ENCODE peak calls at places on chromosomes 11 and 22, in six cellular contexts. One of them, this sample, is unnamed.
A peak's percentile ranks its signal among the peaks of the same experiment; 100 is the strongest.

GRCh38 chr11:116782728-116783127 is 5.1 kb downstream of the ZPR1 start:
- DNase-seq in stimulated activated CD4-positive, alpha-beta T cell treated with anti-CD3 and anti-CD28 coated beads, Interleukin-2, amount 100 ng/mL, for 4 hours: no peak
- DNase-seq in kidney: no peak
- DNase-seq in AG09309: peak; percentile 38
- DNase-seq in activated CD8-positive, alpha-beta memory T cell treated with anti-CD3 and anti-CD28 coated beads, Interleukin-2, amount 50 U/mL, for 4 hours: no peak
- DNase-seq in mesendoderm: no peak
- DNase-seq in this sample: no peak

GRCh38 chr11:78416285-78417174 is 1.1 kb downstream of the GAB2 start:
- DNase-seq in stimulated activated CD4-positive, alpha-beta T cell treated with anti-CD3 and anti-CD28 coated beads, Interleukin-2, amount 100 ng/mL, for 4 hours: peak; percentile 71
- DNase-seq in kidney: peak; percentile 95
- DNase-seq in AG09309: no peak
- DNase-seq in activated CD8-positive, alpha-beta memory T cell treated with anti-CD3 and anti-CD28 coated beads, Interleukin-2, amount 50 U/mL, for 4 hours: peak; percentile 77
- DNase-seq in mesendoderm: peak; percentile 89
- DNase-seq in this sample: peak; percentile 88

GRCh38 chr11:118106789-118107335 is 20.1 kb upstream of the SMIM35 start:
- DNase-seq in stimulated activated CD4-positive, alpha-beta T cell treated with anti-CD3 and anti-CD28 coated beads, Interleukin-2, amount 100 ng/mL, for 4 hours: no peak
- DNase-seq in kidney: no peak
- DNase-seq in AG09309: no peak
- DNase-seq in activated CD8-positive, alpha-beta memory T cell treated with anti-CD3 and anti-CD28 coated beads, Interleukin-2, amount 50 U/mL, for 4 hours: no peak
- DNase-seq in mesendoderm: peak; percentile 46
- DNase-seq in this sample: no peak

GRCh38 chr22:31144223-31144622 is 3.9 kb upstream of the PLA2G3 start:
- DNase-seq in stimulated activated CD4-positive, alpha-beta T cell treated with anti-CD3 and anti-CD28 coated beads, Interleukin-2, amount 100 ng/mL, for 4 hours: no peak
- DNase-seq in kidney: no peak
- DNase-seq in AG09309: no peak
- DNase-seq in activated CD8-positive, alpha-beta memory T cell treated with anti-CD3 and anti-CD28 coated beads, Interleukin-2, amount 50 U/mL, for 4 hours: no peak
- DNase-seq in mesendoderm: no peak
- DNase-seq in this sample: no peak

GRCh38 chr11:124865902-124866851 is 945 bp downstream of the ROBO3 start:
- DNase-seq in stimulated activated CD4-positive, alpha-beta T cell treated with anti-CD3 and anti-CD28 coated beads, Interleukin-2, amount 100 ng/mL, for 4 hours: peak; percentile 28
- DNase-seq in kidney: peak; percentile 75
- DNase-seq in AG09309: no peak
- DNase-seq in activated CD8-positive, alpha-beta memory T cell treated with anti-CD3 and anti-CD28 coated beads, Interleukin-2, amount 50 U/mL, for 4 hours: peak; percentile 56
- DNase-seq in mesendoderm: peak; percentile 40
- DNase-seq in this sample: no peak

GRCh38 chr11:65258988-65259387 is 2.8 kb upstream of the POLA2 start:
- DNase-seq in stimulated activated CD4-positive, alpha-beta T cell treated with anti-CD3 and anti-CD28 coated beads, Interleukin-2, amount 100 ng/mL, for 4 hours: no peak
- DNase-seq in kidney: no peak
- DNase-seq in AG09309: no peak
- DNase-seq in activated CD8-positive, alpha-beta memory T cell treated with anti-CD3 and anti-CD28 coated beads, Interleukin-2, amount 50 U/mL, for 4 hours: no peak
- DNase-seq in mesendoderm: no peak
- DNase-seq in this sample: no peak

GRCh38 chr11:79311461-79311860 is 129.4 kb downstream of the TENM4 start:
- DNase-seq in stimulated activated CD4-positive, alpha-beta T cell treated with anti-CD3 and anti-CD28 coated beads, Interleukin-2, amount 100 ng/mL, for 4 hours: no peak
- DNase-seq in kidney: no peak
- DNase-seq in AG09309: no peak
- DNase-seq in activated CD8-positive, alpha-beta memory T cell treated with anti-CD3 and anti-CD28 coated beads, Interleukin-2, amount 50 U/mL, for 4 hours: no peak
- DNase-seq in mesendoderm: no peak
- DNase-seq in this sample: no peak

GRCh38 chr11:19327280-19327679 is 86.5 kb upstream of the E2F8 start:
- DNase-seq in stimulated activated CD4-positive, alpha-beta T cell treated with anti-CD3 and anti-CD28 coated beads, Interleukin-2, amount 100 ng/mL, for 4 hours: no peak
- DNase-seq in kidney: no peak
- DNase-seq in AG09309: no peak
- DNase-seq in activated CD8-positive, alpha-beta memory T cell treated with anti-CD3 and anti-CD28 coated beads, Interleukin-2, amount 50 U/mL, for 4 hours: no peak
- DNase-seq in mesendoderm: no peak
- DNase-seq in this sample: no peak

GRCh38 chr22:21714784-21715183 is 20.8 kb downstream of the YPEL1 start:
- DNase-seq in stimulated activated CD4-positive, alpha-beta T cell treated with anti-CD3 and anti-CD28 coated beads, Interleukin-2, amount 100 ng/mL, for 4 hours: no peak
- DNase-seq in kidney: no peak
- DNase-seq in AG09309: no peak
- DNase-seq in activated CD8-positive, alpha-beta memory T cell treated with anti-CD3 and anti-CD28 coated beads, Interleukin-2, amount 50 U/mL, for 4 hours: no peak
- DNase-seq in mesendoderm: no peak
- DNase-seq in this sample: no peak

GRCh38 chr11:127274328-127274676 is 273.7 kb upstream of the KIRREL3 start:
- DNase-seq in stimulated activated CD4-positive, alpha-beta T cell treated with anti-CD3 and anti-CD28 coated beads, Interleukin-2, amount 100 ng/mL, for 4 hours: no peak
- DNase-seq in kidney: no peak
- DNase-seq in AG09309: no peak
- DNase-seq in activated CD8-positive, alpha-beta memory T cell treated with anti-CD3 and anti-CD28 coated beads, Interleukin-2, amount 50 U/mL, for 4 hours: no peak
- DNase-seq in mesendoderm: no peak
- DNase-seq in this sample: no peak

GRCh38 chr11:85346484-85346883 is 280.7 kb downstream of the DLG2 start:
- DNase-seq in stimulated activated CD4-positive, alpha-beta T cell treated with anti-CD3 and anti-CD28 coated beads, Interleukin-2, amount 100 ng/mL, for 4 hours: no peak
- DNase-seq in kidney: no peak
- DNase-seq in AG09309: no peak
- DNase-seq in activated CD8-positive, alpha-beta memory T cell treated with anti-CD3 and anti-CD28 coated beads, Interleukin-2, amount 50 U/mL, for 4 hours: no peak
- DNase-seq in mesendoderm: no peak
- DNase-seq in this sample: no peak

GRCh38 chr11:73290536-73290935 is 17.5 kb upstream of the ARHGEF17 start:
- DNase-seq in stimulated activated CD4-positive, alpha-beta T cell treated with anti-CD3 and anti-CD28 coated beads, Interleukin-2, amount 100 ng/mL, for 4 hours: no peak
- DNase-seq in kidney: peak; percentile 60
- DNase-seq in AG09309: no peak
- DNase-seq in activated CD8-positive, alpha-beta memory T cell treated with anti-CD3 and anti-CD28 coated beads, Interleukin-2, amount 50 U/mL, for 4 hours: no peak
- DNase-seq in mesendoderm: no peak
- DNase-seq in this sample: no peak

GRCh38 chr11:1072116-1072820 is 2.4 kb upstream of the MUC2 start:
- DNase-seq in stimulated activated CD4-positive, alpha-beta T cell treated with anti-CD3 and anti-CD28 coated beads, Interleukin-2, amount 100 ng/mL, for 4 hours: no peak
- DNase-seq in kidney: peak; percentile 69
- DNase-seq in AG09309: no peak
- DNase-seq in activated CD8-positive, alpha-beta memory T cell treated with anti-CD3 and anti-CD28 coated beads, Interleukin-2, amount 50 U/mL, for 4 hours: peak; percentile 11
- DNase-seq in mesendoderm: peak; percentile 50
- DNase-seq in this sample: no peak

GRCh38 chr11:73401217-73401923 is 25.2 kb downstream of the RELT start:
- DNase-seq in stimulated activated CD4-positive, alpha-beta T cell treated with anti-CD3 and anti-CD28 coated beads, Interleukin-2, amount 100 ng/mL, for 4 hours: no peak
- DNase-seq in kidney: no peak
- DNase-seq in AG09309: no peak
- DNase-seq in activated CD8-positive, alpha-beta memory T cell treated with anti-CD3 and anti-CD28 coated beads, Interleukin-2, amount 50 U/mL, for 4 hours: no peak
- DNase-seq in mesendoderm: peak; percentile 37
- DNase-seq in this sample: no peak

GRCh38 chr11:31060880-31061279 is 308.7 kb downstream of the DCDC1 start:
- DNase-seq in stimulated activated CD4-positive, alpha-beta T cell treated with anti-CD3 and anti-CD28 coated beads, Interleukin-2, amount 100 ng/mL, for 4 hours: no peak
- DNase-seq in kidney: no peak
- DNase-seq in AG09309: no peak
- DNase-seq in activated CD8-positive, alpha-beta memory T cell treated with anti-CD3 and anti-CD28 coated beads, Interleukin-2, amount 50 U/mL, for 4 hours: no peak
- DNase-seq in mesendoderm: no peak
- DNase-seq in this sample: no peak

GRCh38 chr22:45246060-45246985 is 5.6 kb upstream of the KIAA0930 start:
- DNase-seq in stimulated activated CD4-positive, alpha-beta T cell treated with anti-CD3 and anti-CD28 coated beads, Interleukin-2, amount 100 ng/mL, for 4 hours: no peak
- DNase-seq in kidney: peak; percentile 78
- DNase-seq in AG09309: peak; percentile 94
- DNase-seq in activated CD8-positive, alpha-beta memory T cell treated with anti-CD3 and anti-CD28 coated beads, Interleukin-2, amount 50 U/mL, for 4 hours: no peak
- DNase-seq in mesendoderm: peak; percentile 91
- DNase-seq in this sample: peak; percentile 67

GRCh38 chr11:88297320-88298263 is 39.9 kb downstream of the CTSC start:
- DNase-seq in stimulated activated CD4-positive, alpha-beta T cell treated with anti-CD3 and anti-CD28 coated beads, Interleukin-2, amount 100 ng/mL, for 4 hours: no peak
- DNase-seq in kidney: no peak
- DNase-seq in AG09309: no peak
- DNase-seq in activated CD8-positive, alpha-beta memory T cell treated with anti-CD3 and anti-CD28 coated beads, Interleukin-2, amount 50 U/mL, for 4 hours: no peak
- DNase-seq in mesendoderm: peak; percentile 83
- DNase-seq in this sample: no peak

GRCh38 chr11:74035264-74035663 is 26.4 kb upstream of the UCP3 start:
- DNase-seq in stimulated activated CD4-positive, alpha-beta T cell treated with anti-CD3 and anti-CD28 coated beads, Interleukin-2, amount 100 ng/mL, for 4 hours: no peak
- DNase-seq in kidney: no peak
- DNase-seq in AG09309: no peak
- DNase-seq in activated CD8-positive, alpha-beta memory T cell treated with anti-CD3 and anti-CD28 coated beads, Interleukin-2, amount 50 U/mL, for 4 hours: no peak
- DNase-seq in mesendoderm: no peak
- DNase-seq in this sample: no peak

GRCh38 chr11:47469411-47470179 is 20.7 kb upstream of the RAPSN start:
- DNase-seq in stimulated activated CD4-positive, alpha-beta T cell treated with anti-CD3 and anti-CD28 coated beads, Interleukin-2, amount 100 ng/mL, for 4 hours: no peak
- DNase-seq in kidney: peak; percentile 24
- DNase-seq in AG09309: no peak
- DNase-seq in activated CD8-positive, alpha-beta memory T cell treated with anti-CD3 and anti-CD28 coated beads, Interleukin-2, amount 50 U/mL, for 4 hours: no peak
- DNase-seq in mesendoderm: peak; percentile 72
- DNase-seq in this sample: no peak

GRCh38 chr11:62794201-62794775 is 2.5 kb upstream of the TMEM223 start:
- DNase-seq in stimulated activated CD4-positive, alpha-beta T cell treated with anti-CD3 and anti-CD28 coated beads, Interleukin-2, amount 100 ng/mL, for 4 hours: no peak
- DNase-seq in kidney: peak; percentile 25
- DNase-seq in AG09309: no peak
- DNase-seq in activated CD8-positive, alpha-beta memory T cell treated with anti-CD3 and anti-CD28 coated beads, Interleukin-2, amount 50 U/mL, for 4 hours: no peak
- DNase-seq in mesendoderm: no peak
- DNase-seq in this sample: no peak

GRCh38 chr22:48302657-48303359 is 1524.9 kb downstream of the BRD1 start:
- DNase-seq in stimulated activated CD4-positive, alpha-beta T cell treated with anti-CD3 and anti-CD28 coated beads, Interleukin-2, amount 100 ng/mL, for 4 hours: no peak
- DNase-seq in kidney: no peak
- DNase-seq in AG09309: no peak
- DNase-seq in activated CD8-positive, alpha-beta memory T cell treated with anti-CD3 and anti-CD28 coated beads, Interleukin-2, amount 50 U/mL, for 4 hours: no peak
- DNase-seq in mesendoderm: no peak
- DNase-seq in this sample: no peak

GRCh38 chr11:73249858-73250773 is 22.0 kb upstream of the P2RY6 start:
- DNase-seq in stimulated activated CD4-positive, alpha-beta T cell treated with anti-CD3 and anti-CD28 coated beads, Interleukin-2, amount 100 ng/mL, for 4 hours: no peak
- DNase-seq in kidney: no peak
- DNase-seq in AG09309: no peak
- DNase-seq in activated CD8-positive, alpha-beta memory T cell treated with anti-CD3 and anti-CD28 coated beads, Interleukin-2, amount 50 U/mL, for 4 hours: no peak
- DNase-seq in mesendoderm: no peak
- DNase-seq in this sample: no peak

GRCh38 chr22:41308544-41308947 is 7.2 kb downstream of the ZC3H7B start:
- DNase-seq in stimulated activated CD4-positive, alpha-beta T cell treated with anti-CD3 and anti-CD28 coated beads, Interleukin-2, amount 100 ng/mL, for 4 hours: no peak
- DNase-seq in kidney: no peak
- DNase-seq in AG09309: no peak
- DNase-seq in activated CD8-positive, alpha-beta memory T cell treated with anti-CD3 and anti-CD28 coated beads, Interleukin-2, amount 50 U/mL, for 4 hours: no peak
- DNase-seq in mesendoderm: no peak
- DNase-seq in this sample: no peak

GRCh38 chr11:115170133-115170815 is 333.9 kb downstream of the CADM1 start:
- DNase-seq in stimulated activated CD4-positive, alpha-beta T cell treated with anti-CD3 and anti-CD28 coated beads, Interleukin-2, amount 100 ng/mL, for 4 hours: no peak
- DNase-seq in kidney: no peak
- DNase-seq in AG09309: no peak
- DNase-seq in activated CD8-positive, alpha-beta memory T cell treated with anti-CD3 and anti-CD28 coated beads, Interleukin-2, amount 50 U/mL, for 4 hours: no peak
- DNase-seq in mesendoderm: peak; percentile 31
- DNase-seq in this sample: no peak

GRCh38 chr11:61152816-61153592 is 8.2 kb downstream of the VPS37C start:
- DNase-seq in stimulated activated CD4-positive, alpha-beta T cell treated with anti-CD3 and anti-CD28 coated beads, Interleukin-2, amount 100 ng/mL, for 4 hours: no peak
- DNase-seq in kidney: no peak
- DNase-seq in AG09309: peak; percentile 52
- DNase-seq in activated CD8-positive, alpha-beta memory T cell treated with anti-CD3 and anti-CD28 coated beads, Interleukin-2, amount 50 U/mL, for 4 hours: no peak
- DNase-seq in mesendoderm: no peak
- DNase-seq in this sample: no peak

GRCh38 chr11:103959279-103959930 is 77.0 kb upstream of the DDI1 start:
- DNase-seq in stimulated activated CD4-positive, alpha-beta T cell treated with anti-CD3 and anti-CD28 coated beads, Interleukin-2, amount 100 ng/mL, for 4 hours: no peak
- DNase-seq in kidney: no peak
- DNase-seq in AG09309: peak; percentile 35
- DNase-seq in activated CD8-positive, alpha-beta memory T cell treated with anti-CD3 and anti-CD28 coated beads, Interleukin-2, amount 50 U/mL, for 4 hours: no peak
- DNase-seq in mesendoderm: peak; percentile 45
- DNase-seq in this sample: no peak

GRCh38 chr11:126100681-126101080 is 38.0 kb upstream of the CDON start:
- DNase-seq in stimulated activated CD4-positive, alpha-beta T cell treated with anti-CD3 and anti-CD28 coated beads, Interleukin-2, amount 100 ng/mL, for 4 hours: no peak
- DNase-seq in kidney: no peak
- DNase-seq in AG09309: no peak
- DNase-seq in activated CD8-positive, alpha-beta memory T cell treated with anti-CD3 and anti-CD28 coated beads, Interleukin-2, amount 50 U/mL, for 4 hours: no peak
- DNase-seq in mesendoderm: no peak
- DNase-seq in this sample: no peak

GRCh38 chr11:43947003-43947500 is 4.6 kb downstream of the C11orf96 start:
- DNase-seq in stimulated activated CD4-positive, alpha-beta T cell treated with anti-CD3 and anti-CD28 coated beads, Interleukin-2, amount 100 ng/mL, for 4 hours: no peak
- DNase-seq in kidney: peak; percentile 71
- DNase-seq in AG09309: no peak
- DNase-seq in activated CD8-positive, alpha-beta memory T cell treated with anti-CD3 and anti-CD28 coated beads, Interleukin-2, amount 50 U/mL, for 4 hours: no peak
- DNase-seq in mesendoderm: peak; percentile 83
- DNase-seq in this sample: no peak

GRCh38 chr11:119065369-119065768 is 2.2 kb upstream of the VPS11 start:
- DNase-seq in stimulated activated CD4-positive, alpha-beta T cell treated with anti-CD3 and anti-CD28 coated beads, Interleukin-2, amount 100 ng/mL, for 4 hours: peak; percentile 24
- DNase-seq in kidney: no peak
- DNase-seq in AG09309: no peak
- DNase-seq in activated CD8-positive, alpha-beta memory T cell treated with anti-CD3 and anti-CD28 coated beads, Interleukin-2, amount 50 U/mL, for 4 hours: peak; percentile 34
- DNase-seq in mesendoderm: peak; percentile 68
- DNase-seq in this sample: no peak

GRCh38 chr11:68160100-68160695 is 39.0 kb upstream of the CHKA start:
- DNase-seq in stimulated activated CD4-positive, alpha-beta T cell treated with anti-CD3 and anti-CD28 coated beads, Interleukin-2, amount 100 ng/mL, for 4 hours: no peak
- DNase-seq in kidney: no peak
- DNase-seq in AG09309: no peak
- DNase-seq in activated CD8-positive, alpha-beta memory T cell treated with anti-CD3 and anti-CD28 coated beads, Interleukin-2, amount 50 U/mL, for 4 hours: no peak
- DNase-seq in mesendoderm: peak; percentile 13
- DNase-seq in this sample: no peak

GRCh38 chr11:7673724-7674434 is 579 bp upstream of the CYB5R2 start:
- DNase-seq in stimulated activated CD4-positive, alpha-beta T cell treated with anti-CD3 and anti-CD28 coated beads, Interleukin-2, amount 100 ng/mL, for 4 hours: no peak
- DNase-seq in kidney: peak; percentile 80
- DNase-seq in AG09309: no peak
- DNase-seq in activated CD8-positive, alpha-beta memory T cell treated with anti-CD3 and anti-CD28 coated beads, Interleukin-2, amount 50 U/mL, for 4 hours: no peak
- DNase-seq in mesendoderm: peak; percentile 91
- DNase-seq in this sample: no peak

GRCh38 chr11:64817476-64817875 is 7.1 kb upstream of the MEN1 start:
- DNase-seq in stimulated activated CD4-positive, alpha-beta T cell treated with anti-CD3 and anti-CD28 coated beads, Interleukin-2, amount 100 ng/mL, for 4 hours: no peak
- DNase-seq in kidney: no peak
- DNase-seq in AG09309: no peak
- DNase-seq in activated CD8-positive, alpha-beta memory T cell treated with anti-CD3 and anti-CD28 coated beads, Interleukin-2, amount 50 U/mL, for 4 hours: no peak
- DNase-seq in mesendoderm: no peak
- DNase-seq in this sample: no peak

This sample was measured in lung.